ENCODE peak calls at places on chromosome 9, in nine cellular contexts. P is endothelial cell; L is MV-4-11; K is NCI-H446 treated with DMSO at 0.1 percent for 48 hours; G is EH; S is stimulated activated CD8-positive, alpha-beta memory T cell treated with anti-CD3 and anti-CD28 coated beads, Interleukin-15, amount 100 ng/mL, for 4 hours; Y is spleen; X is activated T-helper 1 cell treated with anti-CD3 and anti-CD28 coated beads, Interleukin-12 subunit alpha, Interleukin-12 subunit beta, Interleukin-2, Interleukin-4 antibody, amounts not matched to agents 30 ng/mL and 10 ng/mL and 1 ng/mL, durations not matched to agents 14 hours and 24 hours and 36 hours; W is activated gamma-delta T cell treated with anti-CD3 and anti-CD28 coated beads, Interleukin-2, amount 50 U/mL, for 16 hours. D is an unnamed sample.

GRCh38 chr9:123684393-123685149 is 245.4 kb downstream of the DENND1A start:
- DNase-seq in L (no peak), G (peak; percentile 19), Y (no peak), P (no peak), K (no peak), X (no peak), W (no peak), S (no peak), D (no peak)

GRCh38 chr9:134455951-134456739 is 129.9 kb downstream of the RXRA start:
- DNase-seq in S (peak; percentile 74), L (peak; percentile 91), G (peak; percentile 100), K (no peak), P (peak; percentile 66), X (peak; percentile 57), Y (peak; percentile 96), W (peak; percentile 63), D (no peak)

GRCh38 chr9:130241198-130241535 is 24.4 kb upstream of the HMCN2 start:
- DNase-seq in X (no peak), L (no peak), W (no peak), P (no peak), Y (no peak), S (no peak), K (no peak), G (no peak), D (no peak)

GRCh38 chr9:79131375-79131774 is 440.4 kb upstream of the TLE4 start:
- DNase-seq in G (no peak), W (no peak), Y (no peak), X (no peak), K (no peak), S (no peak), P (no peak), L (no peak), D (no peak)

GRCh38 chr9:136170291-136170901 is 34.5 kb downstream of the LHX3 start:
- DNase-seq in P (peak; percentile 71), W (peak; percentile 13), L (no peak), S (no peak), K (no peak), Y (peak; percentile 88), X (peak; percentile 24), G (peak; percentile 21), D (no peak)

GRCh38 chr9:114938687-114939575 is 8.5 kb upstream of the TNFSF8 start:
- DNase-seq in Y (no peak), S (no peak), X (no peak), L (peak; percentile 30), G (no peak), W (no peak), P (no peak), K (no peak), D (no peak)

GRCh38 chr9:120299785-120300184 is 280.2 kb downstream of the CDK5RAP2 start:
- DNase-seq in P (no peak), Y (no peak), S (no peak), L (no peak), G (no peak), W (no peak), K (no peak), X (no peak), D (no peak)

GRCh38 chr9:36191290-36191645 is 547 bp downstream of the CLTA start:
- DNase-seq in Y (peak; percentile 86), L (no peak), P (peak; percentile 36), X (peak; percentile 43), W (peak; percentile 14), K (no peak), S (peak; percentile 22), G (peak; percentile 55), D (no peak)

GRCh38 chr9:69981686-69982450 is 61.8 kb upstream of the MAMDC2 start:
- DNase-seq in P (no peak), L (no peak), K (no peak), S (no peak), W (no peak), G (peak; percentile 90), Y (no peak), X (no peak), D (no peak)

GRCh38 chr9:107239474-107239873 is 43.6 kb upstream of the RAD23B start:
- DNase-seq in L (no peak), P (no peak), K (no peak), Y (no peak), X (no peak), S (no peak), W (no peak), G (peak; percentile 57), D (no peak)

GRCh38 chr9:114233806-114234205 is 78.5 kb downstream of the COL27A1 start:
- DNase-seq in W (no peak), L (no peak), P (no peak), X (no peak), Y (no peak), S (no peak), G (no peak), K (no peak), D (no peak)

GRCh38 chr9:22160235-22160634 is 151.1 kb upstream of the CDKN2B start:
- DNase-seq in W (no peak), Y (no peak), X (no peak), K (no peak), G (no peak), L (peak; percentile 80), S (no peak), P (no peak), D (peak; percentile 1)

GRCh38 chr9:137956688-137957385 is 79.3 kb downstream of the CACNA1B start:
- DNase-seq in X (no peak), S (no peak), L (no peak), K (no peak), W (no peak), G (no peak), P (no peak), Y (no peak), D (no peak)

GRCh38 chr9:211557-211956 is 3.1 kb upstream of the DOCK8 start:
- DNase-seq in W (no peak), Y (no peak), K (no peak), S (no peak), G (no peak), X (no peak), P (no peak), L (no peak), D (no peak)

GRCh38 chr9:73039253-73039915 is 86.5 kb upstream of the ALDH1A1 start:
- DNase-seq in S (no peak), G (peak; percentile 69), X (no peak), L (no peak), W (no peak), P (no peak), Y (no peak), K (no peak), D (no peak)

GRCh38 chr9:18361621-18362020 is 112.3 kb upstream of the ADAMTSL1 start:
- DNase-seq in G (no peak), L (no peak), X (no peak), Y (no peak), K (no peak), W (no peak), S (no peak), P (no peak), D (no peak)

GRCh38 chr9:101995231-101995630 is 256.8 kb upstream of the GRIN3A start:
- DNase-seq in G (no peak), Y (no peak), P (no peak), S (no peak), X (no peak), L (no peak), W (no peak), K (peak; percentile 38), D (no peak)

GRCh38 chr9:112104901-112105300 is 70.2 kb downstream of the SUSD1 start:
- DNase-seq in Y (no peak), G (no peak), W (no peak), S (no peak), P (no peak), X (no peak), L (peak; percentile 92), K (no peak), D (peak; percentile 64)

GRCh38 chr9:95005276-95006141 is 279.0 kb downstream of the AOPEP start:
- DNase-seq in W (no peak), L (no peak), K (no peak), X (no peak), Y (no peak), P (no peak), S (no peak), G (peak; percentile 32), D (no peak)

D was measured in SIG-M5.